ENCODE peak calls at places on chromosome 3, in nine cellular contexts. One of them, this sample, is unnamed.

GRCh38 chr3:159779883-159780282 is 208.8 kb upstream of the IL12A start:
- DNase-seq in H4: peak
- DNase-seq in progenitor cell of endocrine pancreas: no peak
- DNase-seq in NCI-H2081: no peak
- DNase-seq in endothelial cell: no peak
- DNase-seq in CD4-positive, alpha-beta T cell: no peak
- DNase-seq in DND-41: no peak
- DNase-seq in RWPE1: no peak
- DNase-seq in upper lobe of right lung: no peak
- DNase-seq in this sample: no peak

GRCh38 chr3:197749601-197750395 is at the start of gene FYTTD1:
- DNase-seq in endothelial cell: peak
- DNase-seq in NCI-H2081: peak
- DNase-seq in H4: peak
- DNase-seq in RWPE1: peak
- DNase-seq in CD4-positive, alpha-beta T cell: peak
- DNase-seq in DND-41: peak
- DNase-seq in progenitor cell of endocrine pancreas: peak
- DNase-seq in upper lobe of right lung: peak
- DNase-seq in this sample: peak

GRCh38 chr3:159852821-159853505 is 135.7 kb upstream of the IL12A start:
- DNase-seq in progenitor cell of endocrine pancreas: no peak
- DNase-seq in H4: peak
- DNase-seq in NCI-H2081: no peak
- DNase-seq in upper lobe of right lung: peak
- DNase-seq in CD4-positive, alpha-beta T cell: no peak
- DNase-seq in RWPE1: peak
- DNase-seq in DND-41: no peak
- DNase-seq in endothelial cell: peak
- DNase-seq in this sample: no peak

GRCh38 chr3:173173652-173174051 is 32.6 kb upstream of the SPATA16 start:
- DNase-seq in DND-41: no peak
- DNase-seq in endothelial cell: no peak
- DNase-seq in upper lobe of right lung: no peak
- DNase-seq in H4: no peak
- DNase-seq in NCI-H2081: no peak
- DNase-seq in CD4-positive, alpha-beta T cell: no peak
- DNase-seq in RWPE1: no peak
- DNase-seq in progenitor cell of endocrine pancreas: no peak
- DNase-seq in this sample: no peak

GRCh38 chr3:140571836-140572235 is 106.0 kb upstream of the TRIM42 start:
- DNase-seq in CD4-positive, alpha-beta T cell: no peak
- DNase-seq in progenitor cell of endocrine pancreas: no peak
- DNase-seq in H4: no peak
- DNase-seq in RWPE1: no peak
- DNase-seq in NCI-H2081: no peak
- DNase-seq in DND-41: no peak
- DNase-seq in endothelial cell: no peak
- DNase-seq in upper lobe of right lung: no peak
- DNase-seq in this sample: no peak

GRCh38 chr3:157785071-157785826 is 282.0 kb upstream of the VEPH1 start:
- DNase-seq in NCI-H2081: no peak
- DNase-seq in CD4-positive, alpha-beta T cell: no peak
- DNase-seq in endothelial cell: no peak
- DNase-seq in upper lobe of right lung: no peak
- DNase-seq in RWPE1: peak
- DNase-seq in H4: peak
- DNase-seq in DND-41: no peak
- DNase-seq in progenitor cell of endocrine pancreas: no peak
- DNase-seq in this sample: no peak

GRCh38 chr3:29186131-29186599 is 94.7 kb upstream of the RBMS3 start:
- DNase-seq in endothelial cell: no peak
- DNase-seq in CD4-positive, alpha-beta T cell: no peak
- DNase-seq in upper lobe of right lung: no peak
- DNase-seq in RWPE1: peak
- DNase-seq in NCI-H2081: no peak
- DNase-seq in H4: peak
- DNase-seq in DND-41: no peak
- DNase-seq in progenitor cell of endocrine pancreas: no peak
- DNase-seq in this sample: no peak

GRCh38 chr3:87260270-87260669 is 16.1 kb downstream of the POU1F1 start:
- DNase-seq in H4: peak
- DNase-seq in DND-41: peak
- DNase-seq in NCI-H2081: peak
- DNase-seq in RWPE1: peak
- DNase-seq in endothelial cell: peak
- DNase-seq in progenitor cell of endocrine pancreas: peak
- DNase-seq in CD4-positive, alpha-beta T cell: peak
- DNase-seq in upper lobe of right lung: no peak
- DNase-seq in this sample: no peak

GRCh38 chr3:193590088-193590856 is 2.7 kb upstream of the OPA1 start:
- DNase-seq in CD4-positive, alpha-beta T cell: no peak
- DNase-seq in RWPE1: peak
- DNase-seq in H4: peak
- DNase-seq in upper lobe of right lung: no peak
- DNase-seq in NCI-H2081: no peak
- DNase-seq in DND-41: no peak
- DNase-seq in progenitor cell of endocrine pancreas: no peak
- DNase-seq in endothelial cell: no peak
- DNase-seq in this sample: no peak

GRCh38 chr3:117788086-117788485 is 1078.5 kb downstream of the TUSC7 start:
- DNase-seq in CD4-positive, alpha-beta T cell: no peak
- DNase-seq in endothelial cell: no peak
- DNase-seq in RWPE1: no peak
- DNase-seq in DND-41: no peak
- DNase-seq in NCI-H2081: no peak
- DNase-seq in progenitor cell of endocrine pancreas: no peak
- DNase-seq in H4: peak
- DNase-seq in upper lobe of right lung: peak
- DNase-seq in this sample: no peak

GRCh38 chr3:128698211-128699011 is 27.6 kb upstream of the RAB7A start:
- DNase-seq in upper lobe of right lung: peak
- DNase-seq in H4: no peak
- DNase-seq in RWPE1: peak
- DNase-seq in progenitor cell of endocrine pancreas: peak
- DNase-seq in CD4-positive, alpha-beta T cell: no peak
- DNase-seq in DND-41: no peak
- DNase-seq in endothelial cell: peak
- DNase-seq in NCI-H2081: no peak
- DNase-seq in this sample: peak

GRCh38 chr3:57009802-57010201 is 50.7 kb upstream of the SPATA12 start:
- DNase-seq in progenitor cell of endocrine pancreas: no peak
- DNase-seq in H4: no peak
- DNase-seq in endothelial cell: no peak
- DNase-seq in DND-41: no peak
- DNase-seq in CD4-positive, alpha-beta T cell: no peak
- DNase-seq in RWPE1: no peak
- DNase-seq in NCI-H2081: no peak
- DNase-seq in upper lobe of right lung: no peak
- DNase-seq in this sample: no peak

GRCh38 chr3:78258798-78259197 is 1218.9 kb downstream of the ROBO2 start:
- DNase-seq in DND-41: no peak
- DNase-seq in progenitor cell of endocrine pancreas: no peak
- DNase-seq in endothelial cell: no peak
- DNase-seq in NCI-H2081: no peak
- DNase-seq in H4: peak
- DNase-seq in upper lobe of right lung: no peak
- DNase-seq in RWPE1: no peak
- DNase-seq in CD4-positive, alpha-beta T cell: no peak
- DNase-seq in this sample: no peak

GRCh38 chr3:127488740-127489139 is 101.8 kb downstream of the TPRA1 start:
- DNase-seq in endothelial cell: no peak
- DNase-seq in NCI-H2081: no peak
- DNase-seq in RWPE1: no peak
- DNase-seq in CD4-positive, alpha-beta T cell: no peak
- DNase-seq in progenitor cell of endocrine pancreas: no peak
- DNase-seq in H4: no peak
- DNase-seq in DND-41: no peak
- DNase-seq in upper lobe of right lung: no peak
- DNase-seq in this sample: no peak

GRCh38 chr3:72960812-72961518 is 35.6 kb upstream of the PPP4R2 start:
- DNase-seq in H4: peak
- DNase-seq in RWPE1: no peak
- DNase-seq in progenitor cell of endocrine pancreas: no peak
- DNase-seq in NCI-H2081: peak
- DNase-seq in DND-41: no peak
- DNase-seq in upper lobe of right lung: no peak
- DNase-seq in CD4-positive, alpha-beta T cell: no peak
- DNase-seq in endothelial cell: no peak
- DNase-seq in this sample: no peak

GRCh38 chr3:29384640-29385039 is 103.8 kb downstream of the RBMS3 start:
- DNase-seq in RWPE1: no peak
- DNase-seq in H4: peak
- DNase-seq in endothelial cell: no peak
- DNase-seq in upper lobe of right lung: no peak
- DNase-seq in progenitor cell of endocrine pancreas: no peak
- DNase-seq in CD4-positive, alpha-beta T cell: no peak
- DNase-seq in NCI-H2081: no peak
- DNase-seq in DND-41: no peak
- DNase-seq in this sample: no peak

GRCh38 chr3:184300377-184300717 is 1.3 kb downstream of the PSMD2 start:
- DNase-seq in CD4-positive, alpha-beta T cell: no peak
- DNase-seq in NCI-H2081: no peak
- DNase-seq in upper lobe of right lung: no peak
- DNase-seq in H4: no peak
- DNase-seq in progenitor cell of endocrine pancreas: no peak
- DNase-seq in RWPE1: peak
- DNase-seq in endothelial cell: no peak
- DNase-seq in DND-41: no peak
- DNase-seq in this sample: no peak

GRCh38 chr3:134630506-134630905 is 20.3 kb downstream of the KY start:
- DNase-seq in endothelial cell: no peak
- DNase-seq in CD4-positive, alpha-beta T cell: no peak
- DNase-seq in DND-41: no peak
- DNase-seq in progenitor cell of endocrine pancreas: peak
- DNase-seq in NCI-H2081: no peak
- DNase-seq in RWPE1: no peak
- DNase-seq in H4: no peak
- DNase-seq in upper lobe of right lung: no peak
- DNase-seq in this sample: no peak

GRCh38 chr3:108001457-108001856 is 89.4 kb downstream of the CD47 start:
- DNase-seq in upper lobe of right lung: peak
- DNase-seq in H4: peak
- DNase-seq in DND-41: no peak
- DNase-seq in endothelial cell: no peak
- DNase-seq in NCI-H2081: no peak
- DNase-seq in progenitor cell of endocrine pancreas: no peak
- DNase-seq in CD4-positive, alpha-beta T cell: no peak
- DNase-seq in RWPE1: peak
- DNase-seq in this sample: no peak

GRCh38 chr3:197325773-197326172 is 27.4 kb upstream of the DLG1 start:
- DNase-seq in RWPE1: no peak
- DNase-seq in endothelial cell: no peak
- DNase-seq in CD4-positive, alpha-beta T cell: no peak
- DNase-seq in NCI-H2081: no peak
- DNase-seq in H4: no peak
- DNase-seq in DND-41: no peak
- DNase-seq in upper lobe of right lung: no peak
- DNase-seq in progenitor cell of endocrine pancreas: no peak
- DNase-seq in this sample: no peak

GRCh38 chr3:120174811-120175210 is 80.6 kb upstream of the GSK3B start:
- DNase-seq in CD4-positive, alpha-beta T cell: no peak
- DNase-seq in NCI-H2081: no peak
- DNase-seq in DND-41: no peak
- DNase-seq in upper lobe of right lung: no peak
- DNase-seq in RWPE1: no peak
- DNase-seq in endothelial cell: no peak
- DNase-seq in progenitor cell of endocrine pancreas: no peak
- DNase-seq in H4: no peak
- DNase-seq in this sample: no peak

GRCh38 chr3:136910697-136911096 is 47.1 kb upstream of the IL20RB start:
- DNase-seq in DND-41: no peak
- DNase-seq in endothelial cell: no peak
- DNase-seq in RWPE1: no peak
- DNase-seq in H4: no peak
- DNase-seq in CD4-positive, alpha-beta T cell: no peak
- DNase-seq in upper lobe of right lung: no peak
- DNase-seq in progenitor cell of endocrine pancreas: no peak
- DNase-seq in NCI-H2081: no peak
- DNase-seq in this sample: no peak

This sample was measured in mesothelial cell of epicardium.